ENCODE peak calls at places on chromosomes 2 and 18, in ten cellular contexts. W, M, E, U, O, G, I, V, Q and R are unnamed samples.
A peak's percentile ranks its signal among the peaks of the same experiment; 100 is the strongest.

GRCh38 chr2:44680983-44681481 is 260.5 kb upstream of the SIX3 start:
- DNase-seq in W (no peak), Q (no peak), E (no peak), U (no peak), I (no peak), M (no peak), V (no peak), O (no peak), G (no peak), R (no peak)

GRCh38 chr2:52844701-52845423 is 922.7 kb upstream of the CHAC2 start:
- DNase-seq in Q (no peak), E (no peak), I (no peak), U (no peak), M (no peak), G (no peak), W (no peak), O (no peak), V (no peak), R (no peak)

GRCh38 chr2:241040811-241041334 is 42.5 kb downstream of the SNED1 start:
- DNase-seq in O (no peak), M (no peak), W (no peak), G (no peak), V (no peak), E (peak; percentile 26), I (no peak), U (no peak), Q (peak; percentile 85), R (no peak)

GRCh38 chr2:96137611-96138129 is 632 bp downstream of the ASTL start:
- DNase-seq in Q (no peak), O (no peak), V (no peak), G (no peak), M (no peak), U (no peak), E (no peak), I (no peak), W (no peak), R (no peak)

GRCh38 chr18:79523738-79524180 is 128.0 kb downstream of the NFATC1 start:
- DNase-seq in M (no peak), U (no peak), I (no peak), Q (peak; percentile 78), V (peak; percentile 19), E (peak; percentile 57), O (peak; percentile 55), G (no peak), W (no peak), R (no peak)

GRCh38 chr2:216118474-216118873 is 9.3 kb downstream of the XRCC5 start:
- DNase-seq in I (no peak), W (no peak), U (no peak), M (no peak), V (no peak), E (no peak), O (no peak), Q (no peak), G (no peak), R (no peak)

GRCh38 chr2:68158134-68158447 is 403 bp downstream of the PNO1 start:
- DNase-seq in I (no peak), O (no peak), E (no peak), M (no peak), Q (no peak), G (no peak), V (no peak), W (no peak), U (no peak), R (no peak)

GRCh38 chr2:217935245-217935879 is 67.4 kb downstream of the TNS1 start:
- DNase-seq in U (peak; percentile 67), O (no peak), V (no peak), W (no peak), G (no peak), I (no peak), E (no peak), Q (no peak), M (peak; percentile 81), R (no peak)

GRCh38 chr2:122741403-122741802 is 986.0 kb downstream of the TSN start:
- DNase-seq in Q (no peak), U (no peak), O (no peak), G (no peak), M (no peak), I (no peak), W (no peak), E (no peak), V (no peak), R (no peak)

GRCh38 chr2:233417282-233417681 is 63.0 kb downstream of the DGKD start:
- DNase-seq in E (no peak), G (no peak), W (no peak), Q (peak; percentile 28), U (no peak), O (no peak), M (no peak), V (no peak), I (no peak), R (no peak)

GRCh38 chr2:98465456-98466201 is 21.0 kb downstream of the INPP4A start:
- DNase-seq in U (peak; percentile 81), E (peak; percentile 74), Q (no peak), W (no peak), I (no peak), V (peak; percentile 40), O (peak; percentile 90), G (peak; percentile 70), M (no peak), R (no peak)

GRCh38 chr2:24521162-24521857 is 30.3 kb downstream of the NCOA1 start:
- DNase-seq in W (no peak), U (no peak), M (no peak), I (no peak), E (no peak), Q (no peak), G (no peak), O (no peak), V (no peak), R (no peak)

GRCh38 chr2:44531289-44531688 is 169.5 kb downstream of the CAMKMT start:
- DNase-seq in I (no peak), E (no peak), U (no peak), O (no peak), G (no peak), V (no peak), Q (no peak), M (no peak), W (no peak), R (no peak)

GRCh38 chr18:36812686-36813085 is 16.1 kb downstream of the TPGS2 start:
- DNase-seq in W (no peak), Q (no peak), I (no peak), E (no peak), M (peak; percentile 17), U (no peak), G (no peak), V (peak; percentile 24), O (no peak), R (no peak)

GRCh38 chr2:30691948-30692828 is 115.1 kb downstream of the CAPN13 start:
- DNase-seq in M (no peak), E (peak; percentile 57), G (no peak), W (no peak), I (no peak), O (no peak), U (no peak), Q (no peak), V (no peak), R (no peak)

GRCh38 chr2:135056790-135057189 is 4.7 kb downstream of the RAB3GAP1 start:
- DNase-seq in U (no peak), V (no peak), E (no peak), W (no peak), I (no peak), Q (peak; percentile 70), G (no peak), O (no peak), M (no peak), R (no peak)

GRCh38 chr18:57915241-57915640 is 112.1 kb upstream of the ATP8B1 start:
- DNase-seq in G (no peak), V (no peak), Q (no peak), E (no peak), U (no peak), O (no peak), W (no peak), I (no peak), M (no peak), R (no peak)

GRCh38 chr2:6526093-6526824 is 339.4 kb downstream of the CMPK2 start:
- DNase-seq in E (no peak), U (no peak), V (no peak), G (no peak), M (no peak), Q (peak; percentile 78), W (no peak), O (peak; percentile 11), I (peak; percentile 65), R (no peak)
- TF ChIP-seq CTCF in E (no peak), U (no peak), V (no peak), G (no peak), M (no peak), Q (peak; percentile 96), W (no peak), O (peak; percentile 47), I (no peak), R (no peak)

GRCh38 chr2:3059111-3059990 is 318.3 kb downstream of the EIPR1 start:
- DNase-seq in E (no peak), O (no peak), M (no peak), U (no peak), W (no peak), Q (no peak), I (no peak), V (no peak), G (no peak), R (no peak)
- H3K4me3 ChIP-seq in E (no peak overlapping the region), O (no peak overlapping the region), M (no peak overlapping the region), U (no peak overlapping the region), W (no peak overlapping the region), Q (no peak overlapping the region), I (no peak overlapping the region), V (no peak overlapping the region), G (no peak overlapping the region), R (no peak overlapping the region)

GRCh38 chr2:205689837-205690236 is 7.5 kb downstream of the NRP2 start:
- DNase-seq in W (no peak), Q (no peak), V (no peak), O (no peak), E (no peak), U (no peak), G (no peak), I (no peak), M (peak; percentile 60), R (no peak)

GRCh38 chr2:205685314-205686230 is 3.3 kb downstream of the NRP2 start:
- DNase-seq in M (peak; percentile 60), Q (no peak), E (no peak), G (no peak), W (no peak), I (peak; percentile 66), U (no peak), O (no peak), V (no peak), R (no peak)

GRCh38 chr2:205687018-205687956 is 5.0 kb downstream of the NRP2 start:
- DNase-seq in W (no peak), Q (no peak), M (peak; percentile 32), E (no peak), O (no peak), G (no peak), I (no peak), V (no peak), U (no peak), R (no peak)

GRCh38 chr2:205686231-205687017 is 4.1 kb downstream of the NRP2 start:
- DNase-seq in W (no peak), E (no peak), M (peak; percentile 38), U (no peak), G (no peak), O (no peak), Q (no peak), I (peak; percentile 55), V (no peak), R (no peak)

GRCh38 chr2:205688417-205689200 is 6.3 kb downstream of the NRP2 start:
- DNase-seq in G (no peak), W (no peak), E (no peak), M (peak; percentile 46), Q (no peak), I (no peak), O (no peak), V (no peak), U (no peak), R (no peak)
- H3K27ac ChIP-seq in G (no peak overlapping the region), W (no peak overlapping the region), E (no peak overlapping the region), M (peak overlapping the region; percentile 75), Q (no peak overlapping the region), I (no peak overlapping the region), O (peak overlapping the region; percentile 95), V (no peak overlapping the region), U (no peak overlapping the region), R (no peak overlapping the region)

GRCh38 chr2:54685263-54685775 is 38.1 kb upstream of the EML6 start:
- DNase-seq in U (no peak), O (no peak), E (no peak), G (no peak), W (no peak), M (no peak), Q (no peak), I (no peak), V (no peak), R (no peak)
- TF ChIP-seq CTCF in U (no peak), O (no peak), E (no peak), G (no peak), W (no peak), M (no peak), Q (no peak), I (no peak), V (no peak), R (no peak)